ENCODE peak calls at places on chromosomes 2 and 18, in six cellular contexts. Y is HepG2, M is GM12891, W is K562, E is H1, A is GM12878. T is an unnamed sample.

GRCh38 chr2:115374981-115375380 is 932.5 kb downstream of the DPP10 start:
- DNase-seq in M (no peak), W (no peak), Y (no peak), A (no peak), E (no peak), T (no peak)

GRCh38 chr2:177165731-177166711 is 46.6 kb upstream of the HNRNPA3 start:
- DNase-seq in E (no peak), Y (peak; percentile 91), M (no peak), W (no peak), A (peak; percentile 81), T (no peak)

GRCh38 chr2:69097148-69097610 is 84.2 kb downstream of the ANTXR1 start:
- DNase-seq in M (no peak), W (no peak), Y (peak; percentile 86), A (no peak), E (no peak), T (no peak)

GRCh38 chr2:160388464-160389263 is 104.9 kb downstream of the RBMS1 start:
- DNase-seq in E (no peak), W (no peak), Y (no peak), M (no peak), A (no peak), T (no peak)

GRCh38 chr2:45370367-45370766 is 240.7 kb downstream of the SRBD1 start:
- DNase-seq in Y (no peak), E (no peak), W (no peak), A (no peak), M (no peak), T (no peak)

GRCh38 chr2:45922577-45922988 is 271.1 kb downstream of the PRKCE start:
- DNase-seq in W (no peak), A (no peak), Y (no peak), M (no peak), E (no peak), T (no peak)

GRCh38 chr2:226310081-226310625 is 489.5 kb downstream of the IRS1 start:
- DNase-seq in A (no peak), M (no peak), Y (no peak), W (no peak), E (no peak), T (no peak)

GRCh38 chr2:43877782-43878464 is 39.2 kb downstream of the ABCG8 start:
- DNase-seq in M (peak; percentile 63), A (peak; percentile 15), W (peak; percentile 78), E (peak; percentile 95), Y (peak; percentile 59), T (peak; percentile 59)

GRCh38 chr18:778194-779007 is 33.6 kb downstream of the YES1 start:
- DNase-seq in W (no peak), E (no peak), Y (peak; percentile 22), A (no peak), M (no peak), T (no peak)

GRCh38 chr18:34985963-34986362 is 55.2 kb upstream of the MAPRE2 start:
- DNase-seq in M (no peak), A (no peak), W (no peak), Y (no peak), E (no peak), T (no peak)

GRCh38 chr2:46720592-46721185 is 194.9 kb downstream of the MCFD2 start:
- DNase-seq in A (no peak), W (no peak), Y (no peak), M (no peak), E (no peak), T (no peak)

GRCh38 chr18:63545094-63545493 is 2.9 kb downstream of the SERPINB12 start:
- DNase-seq in A (no peak), Y (no peak), W (no peak), E (no peak), M (no peak), T (no peak)

GRCh38 chr2:114729025-114729424 is 286.6 kb downstream of the DPP10 start:
- DNase-seq in W (no peak), E (no peak), Y (peak; percentile 12), M (no peak), A (no peak), T (no peak)

GRCh38 chr2:238573916-238574315 is 147.2 kb downstream of the ASB1 start:
- DNase-seq in M (no peak), A (no peak), Y (no peak), W (no peak), E (no peak), T (no peak)

GRCh38 chr2:200609027-200609614 is 23.3 kb downstream of the AOX1 start:
- DNase-seq in M (no peak), A (no peak), E (no peak), Y (no peak), W (no peak), T (no peak)

GRCh38 chr2:36952748-36953197 is 13.6 kb downstream of the STRN start:
- DNase-seq in M (no peak), W (no peak), E (no peak), A (no peak), Y (no peak), T (no peak)

GRCh38 chr2:230602562-230603230 is 109.9 kb upstream of the CAB39 start:
- DNase-seq in M (peak; percentile 48), E (no peak), W (no peak), Y (no peak), A (no peak), T (peak; percentile 63)

GRCh38 chr18:57447154-57447621 is 12.0 kb downstream of the ONECUT2 start:
- DNase-seq in M (no peak), E (peak; percentile 91), A (no peak), Y (no peak), W (no peak), T (no peak)

GRCh38 chr2:168603439-168603961 is 147.4 kb downstream of the CERS6 start:
- DNase-seq in W (no peak), M (no peak), A (no peak), E (no peak), Y (no peak), T (no peak)
- TF ChIP-seq TAF1 in W (no peak), M (no peak), A (no peak), E (no peak), Y (no peak), T (no peak)

DNA sequence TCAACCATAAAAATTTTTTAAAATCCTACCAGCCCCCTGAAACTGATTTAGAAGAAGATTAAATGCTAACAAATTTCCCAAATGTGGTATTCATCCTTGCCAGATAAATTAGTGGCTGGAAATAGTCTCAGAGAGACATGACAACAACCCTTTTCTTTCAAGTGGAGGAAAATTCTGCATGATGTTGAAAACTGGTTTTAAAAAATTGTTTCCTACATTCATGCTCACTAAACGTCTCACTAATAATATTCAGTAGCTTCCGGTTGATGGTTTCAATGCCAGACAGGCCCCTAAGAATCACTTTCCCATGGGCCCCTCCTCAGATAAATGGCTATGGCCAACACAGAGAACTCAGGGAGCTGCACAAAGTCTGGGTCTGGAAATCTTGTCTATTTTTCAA is 43.2 kb downstream of the NCKAP5 start:
- DNase-seq in M (no peak), A (no peak), E (no peak), W (no peak), Y (no peak), T (no peak)
- TF ChIP-seq POLR2AphosphoS5 in M (no peak), A (no peak), E (no peak), W (no peak), Y (no peak), T (no peak)

GRCh38 chr2:235495373-235496238 is 1.8 kb downstream of the AGAP1 start:
- DNase-seq in M (no peak), W (no peak), Y (no peak), E (no peak), A (no peak), T (no peak)

GRCh38 chr2:235492850-235493344 is 946 bp upstream of the AGAP1 start:
- DNase-seq in E (peak; percentile 68), Y (no peak), A (no peak), W (no peak), M (no peak), T (no peak)

GRCh38 chr2:235493402-235493774 is 455 bp upstream of the AGAP1 start:
- DNase-seq in W (no peak), A (no peak), Y (no peak), E (no peak), M (no peak), T (no peak)

GRCh38 chr2:235494716-235495372 is 1.0 kb downstream of the AGAP1 start:
- DNase-seq in A (no peak), W (peak; percentile 27), Y (no peak), E (peak; percentile 67), M (no peak), T (no peak)

DNA sequence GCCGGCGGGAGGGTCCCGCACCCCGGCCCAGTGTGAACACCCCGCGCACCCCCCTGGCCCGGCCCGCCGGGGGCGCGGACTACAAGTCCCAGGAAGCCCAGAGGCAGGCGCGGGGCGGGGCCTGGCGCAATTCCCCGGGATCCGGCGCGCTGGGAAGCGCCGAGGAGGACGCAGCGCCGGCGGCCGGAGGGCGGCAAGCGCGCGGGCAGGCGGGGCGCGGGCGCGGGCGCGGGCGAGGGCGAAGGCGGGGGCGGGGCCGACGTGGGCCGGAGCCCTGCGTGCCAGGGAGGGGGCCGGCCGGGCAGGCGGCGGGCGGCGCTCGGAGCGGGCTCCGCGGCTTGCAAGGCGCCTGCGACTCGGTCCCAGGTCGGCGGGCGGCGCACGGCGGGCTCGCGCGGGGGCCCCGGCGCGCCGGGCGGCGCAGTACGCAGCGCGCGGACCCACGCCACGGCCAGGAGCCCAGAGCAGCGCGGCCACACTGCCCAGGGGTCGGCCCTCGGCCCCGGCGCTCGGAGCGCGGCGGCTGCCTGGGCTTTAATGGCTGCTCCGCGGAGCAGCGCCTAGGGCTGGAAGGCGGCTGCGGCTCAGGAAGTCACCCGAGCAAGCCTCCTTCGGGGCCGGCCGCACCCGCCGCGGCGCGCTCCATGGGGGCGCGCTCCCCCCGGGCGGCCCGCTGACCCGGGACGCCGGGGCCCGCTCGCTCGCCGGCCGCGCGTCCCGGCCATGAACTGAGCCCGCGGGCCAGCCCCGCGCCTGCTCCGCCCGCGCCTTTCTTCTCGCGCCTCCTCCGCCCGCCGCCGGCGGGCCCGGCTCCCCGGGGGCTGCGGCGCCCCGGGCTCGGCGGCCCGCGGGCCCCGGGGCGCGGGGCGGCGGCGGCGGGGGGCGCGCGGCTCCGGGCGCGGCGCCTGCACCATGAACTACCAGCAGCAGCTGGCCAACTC is at the start of gene AGAP1:
- DNase-seq in W (peak; percentile 84), Y (peak; percentile 74), E (peak; percentile 91), A (no peak), M (no peak), T (no peak)
- TF ChIP-seq POLR2A in W (no peak), Y (peak; percentile 50), E (peak; percentile 45), A (no peak), M (no peak), T (no peak)

GRCh38 chr18:50097702-50098101 is 97.2 kb downstream of the MYO5B start:
- DNase-seq in W (no peak), E (no peak), Y (peak; percentile 24), A (no peak), M (no peak), T (no peak)
- TF ChIP-seq TAF1 in W (no peak), E (no peak), Y (no peak), A (no peak), M (no peak), T (no peak)

DNA sequence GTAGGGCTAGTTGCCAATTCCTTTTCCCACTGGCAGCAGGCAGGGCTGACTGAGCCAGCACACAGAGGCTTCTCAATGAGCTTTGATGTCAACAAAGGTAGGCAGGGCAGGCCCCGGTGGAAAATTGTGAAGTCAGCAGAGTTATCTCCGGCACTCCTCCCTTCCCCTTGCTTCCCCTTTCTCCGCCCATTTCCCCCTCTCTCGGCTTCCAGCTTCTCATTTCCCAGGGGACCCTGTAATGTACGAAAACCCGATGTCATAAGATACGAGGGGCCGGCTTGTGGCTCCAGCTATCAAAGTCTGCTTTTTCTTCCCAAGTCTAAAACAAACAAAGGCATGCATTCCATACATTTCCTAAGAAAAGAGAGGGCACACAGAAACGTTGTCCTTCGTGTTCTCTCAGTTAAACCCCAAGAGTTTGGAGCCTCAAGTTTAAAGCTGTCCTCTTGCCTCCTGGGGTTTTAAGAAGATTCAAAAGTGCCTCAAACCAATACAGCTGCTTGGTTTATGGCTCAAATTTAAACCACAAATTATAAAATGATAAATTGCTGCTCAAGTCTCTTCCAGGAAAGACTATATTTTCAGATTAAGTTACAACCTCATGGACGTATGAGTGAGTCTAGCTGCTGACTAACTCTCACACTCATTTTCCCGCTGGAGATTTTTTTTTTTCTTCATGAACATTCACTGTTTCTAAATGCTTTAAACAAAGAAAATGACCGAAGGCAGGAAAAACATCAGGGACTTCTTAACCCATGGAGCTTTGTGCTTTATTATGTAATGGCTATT is 27.3 kb upstream of the EML4 start:
- DNase-seq in Y (peak; percentile 94), M (no peak), E (no peak), W (peak; percentile 23), A (no peak), T (no peak)
- TF ChIP-seq POLR2AphosphoS5 in Y (peak; percentile 79), M (no peak), E (no peak), W (no peak), A (no peak), T (no peak)